ENCODE peak calls at places on chromosomes 6 and 20, in six cellular contexts. O is AG10803, J is cardiac muscle cell, B is ovary, D is uterus, H is esophagus squamous epithelium. I is an unnamed sample.

GRCh38 chr20:24017160-24017761 is 28.7 kb upstream of the GGTLC1 start:
- DNase-seq in J (no peak), D (no peak), B (no peak), O (no peak), H (no peak), I (no peak)

GRCh38 chr6:113381957-113382356 is 475.2 kb upstream of the MARCKS start:
- DNase-seq in H (no peak), O (peak; percentile 82), J (peak; percentile 18), D (no peak), B (no peak), I (peak; percentile 79)

GRCh38 chr6:167678102-167679101 is 148.3 kb upstream of the AFDN start:
- DNase-seq in O (no peak), D (no peak), H (no peak), B (peak; percentile 70), J (peak; percentile 81), I (peak; percentile 8)

GRCh38 chr6:122996797-122997520 is 924 bp downstream of the CLVS2 start:
- DNase-seq in H (no peak), O (no peak), B (no peak), J (no peak), D (no peak), I (no peak)

GRCh38 chr6:51959744-51960383 is 127.5 kb downstream of the PKHD1 start:
- DNase-seq in O (peak; percentile 59), H (no peak), J (peak; percentile 85), D (no peak), B (peak; percentile 56), I (peak; percentile 63)

GRCh38 chr6:106142876-106143431 is 56.8 kb downstream of the PRDM1 start:
- DNase-seq in J (no peak), B (no peak), H (no peak), O (no peak), D (no peak), I (no peak)

GRCh38 chr6:32843321-32843978 is 397 bp downstream of the PSMB8 start:
- DNase-seq in D (no peak), J (no peak), H (no peak), B (peak; percentile 65), O (no peak), I (peak; percentile 5)

GRCh38 chr20:62219992-62220665 is at the start of gene HRH3:
- DNase-seq in D (no peak), O (no peak), B (peak; percentile 73), J (peak; percentile 88), H (no peak), I (no peak)

GRCh38 chr6:43275782-43276179 is 22.3 kb upstream of the SLC22A7 start:
- DNase-seq in D (no peak), B (no peak), O (no peak), J (no peak), H (no peak), I (no peak)
- H3K4me3 ChIP-seq in D (peak overlapping the region; percentile 45), B (peak overlapping the region; percentile 29), O (no peak overlapping the region), J (peak overlapping the region; percentile 22), H (no peak overlapping the region), I (no peak overlapping the region)

DNA sequence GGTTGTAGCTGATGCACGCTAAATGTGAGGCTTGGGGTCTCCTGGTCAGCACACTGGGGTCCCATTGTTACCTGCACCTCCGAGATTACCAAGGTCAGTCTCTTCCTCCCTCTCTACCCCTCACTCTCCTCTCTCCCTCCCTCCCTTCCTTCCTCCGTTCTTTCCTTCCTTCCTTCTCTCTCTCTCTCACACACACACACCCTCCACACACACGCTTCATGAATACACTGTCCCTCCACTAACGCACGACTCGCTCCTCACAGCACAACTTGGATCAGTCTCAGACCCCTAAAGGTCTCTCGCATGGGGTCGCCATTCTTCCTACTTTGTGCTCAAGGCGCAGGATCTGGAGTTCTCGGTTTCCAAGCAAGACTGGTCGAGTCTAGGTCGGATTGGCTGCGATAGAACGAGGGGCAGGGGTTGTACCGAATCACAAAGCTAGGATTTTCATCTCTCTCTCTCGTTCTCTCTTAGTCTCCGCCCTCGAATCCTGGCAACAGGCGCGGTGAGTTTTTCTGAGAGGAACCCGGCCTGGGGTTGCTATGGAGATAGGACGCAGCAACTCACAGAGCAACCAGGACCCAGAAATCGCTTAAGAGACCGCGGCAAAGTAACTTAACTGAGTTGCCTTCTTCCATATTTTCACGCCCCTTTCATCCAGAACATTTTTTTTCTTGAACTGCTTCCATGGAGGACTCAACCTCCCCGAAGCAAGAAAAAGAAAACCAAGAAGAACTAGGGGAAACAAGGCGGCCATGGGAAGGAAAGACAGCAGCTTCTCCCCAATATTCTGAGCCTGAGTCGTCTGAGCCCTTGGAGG is at the start of gene RSPH4A:
- DNase-seq in B (peak; percentile 93), O (peak; percentile 92), J (peak; percentile 97), D (peak; percentile 94), H (peak; percentile 48), I (peak; percentile 96)
- TF ChIP-seq CTCF in B (no peak), O (peak; percentile 15), J (peak; percentile 43), D (no peak), H (peak; percentile 26), I (peak; percentile 23)

DNA sequence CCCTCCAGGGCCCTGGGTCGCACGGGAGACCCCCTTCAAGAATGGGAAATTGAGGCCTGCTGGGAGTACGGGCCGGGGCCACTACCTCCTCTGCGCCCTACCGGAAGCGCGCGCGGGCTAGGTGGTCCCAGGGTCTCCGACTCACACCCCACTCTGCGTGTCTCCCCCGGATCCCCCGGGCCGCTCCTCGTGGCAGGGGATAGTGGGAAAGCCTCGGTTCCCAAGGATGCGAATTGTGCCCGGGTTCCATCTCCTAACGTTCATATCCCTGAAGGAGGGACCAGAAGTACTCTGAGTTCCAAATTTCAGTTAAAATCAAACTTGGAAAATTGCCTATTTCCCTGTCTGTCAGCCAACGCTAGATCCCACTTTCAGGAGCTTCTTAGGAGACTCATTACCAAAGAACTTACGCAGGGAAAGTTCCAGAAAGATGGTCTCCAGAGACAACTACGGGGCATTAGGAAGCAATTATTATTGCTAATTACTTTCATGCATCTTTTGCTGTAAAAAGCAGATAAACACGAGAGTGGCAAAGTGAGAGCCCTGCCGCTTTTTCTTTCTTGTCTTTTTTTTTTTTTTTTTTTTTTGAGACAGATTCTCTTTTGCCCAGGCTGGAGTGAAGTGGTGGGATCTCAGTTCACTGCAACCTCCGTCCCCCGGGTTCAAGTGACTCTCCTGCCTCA is 858 bp downstream of the FAM83D start:
- DNase-seq in D (no peak), H (no peak), B (peak; percentile 36), O (peak; percentile 33), J (no peak), I (peak; percentile 27)
- H3K4me3 ChIP-seq in D (peak overlapping the region; percentile 39), H (peak overlapping the region; percentile 64), B (peak overlapping the region; percentile 48), O (peak overlapping the region; percentile 72), J (peak overlapping the region; percentile 54), I (peak overlapping the region; percentile 69)

DNA sequence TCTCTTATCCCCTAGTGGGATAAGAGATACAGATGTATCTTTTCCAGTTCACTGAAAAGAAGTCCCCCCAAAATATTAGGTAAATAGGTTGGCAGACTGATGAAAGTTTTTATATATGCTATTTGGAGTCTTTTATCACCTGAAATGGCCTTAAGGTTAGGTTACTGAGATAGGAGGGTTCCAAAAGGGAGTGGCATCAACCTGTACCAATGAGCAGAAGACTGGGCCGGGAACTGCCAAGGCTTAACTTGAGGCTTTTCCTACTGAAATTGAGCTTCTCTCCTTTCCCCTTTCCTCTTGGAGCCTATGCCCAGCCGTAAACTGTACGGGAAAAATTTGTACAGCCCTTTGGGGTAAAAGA is 42.0 kb downstream of the EIF2S2 start:
- DNase-seq in J (no peak), H (no peak), B (no peak), D (no peak), O (no peak), I (no peak)
- TF ChIP-seq CTCF in J (no peak), H (no peak), B (no peak), D (no peak), O (no peak), I (no peak)

GRCh38 chr20:9129756-9130155 is 60.9 kb downstream of the PLCB4 start:
- DNase-seq in D (no peak), B (no peak), J (no peak), H (no peak), O (no peak), I (no peak)
- H3K4me3 ChIP-seq in D (no peak overlapping the region), B (no peak overlapping the region), J (no peak overlapping the region), H (no peak overlapping the region), O (no peak overlapping the region), I (no peak overlapping the region)

GRCh38 chr6:136959471-136959891 is 37.4 kb downstream of the SLC35D3 start:
- DNase-seq in D (no peak), B (no peak), H (no peak), O (no peak), J (peak; percentile 61), I (no peak)

GRCh38 chr6:136958168-136958567 is 36.1 kb downstream of the SLC35D3 start:
- DNase-seq in B (no peak), O (no peak), J (no peak), D (no peak), H (no peak), I (no peak)

GRCh38 chr6:136952714-136953260 is 30.7 kb downstream of the SLC35D3 start:
- DNase-seq in J (no peak), D (no peak), H (no peak), B (no peak), O (no peak), I (no peak)

GRCh38 chr6:136955123-136955522 is 33.0 kb downstream of the SLC35D3 start:
- DNase-seq in J (no peak), D (no peak), H (no peak), B (no peak), O (no peak), I (no peak)

DNA sequence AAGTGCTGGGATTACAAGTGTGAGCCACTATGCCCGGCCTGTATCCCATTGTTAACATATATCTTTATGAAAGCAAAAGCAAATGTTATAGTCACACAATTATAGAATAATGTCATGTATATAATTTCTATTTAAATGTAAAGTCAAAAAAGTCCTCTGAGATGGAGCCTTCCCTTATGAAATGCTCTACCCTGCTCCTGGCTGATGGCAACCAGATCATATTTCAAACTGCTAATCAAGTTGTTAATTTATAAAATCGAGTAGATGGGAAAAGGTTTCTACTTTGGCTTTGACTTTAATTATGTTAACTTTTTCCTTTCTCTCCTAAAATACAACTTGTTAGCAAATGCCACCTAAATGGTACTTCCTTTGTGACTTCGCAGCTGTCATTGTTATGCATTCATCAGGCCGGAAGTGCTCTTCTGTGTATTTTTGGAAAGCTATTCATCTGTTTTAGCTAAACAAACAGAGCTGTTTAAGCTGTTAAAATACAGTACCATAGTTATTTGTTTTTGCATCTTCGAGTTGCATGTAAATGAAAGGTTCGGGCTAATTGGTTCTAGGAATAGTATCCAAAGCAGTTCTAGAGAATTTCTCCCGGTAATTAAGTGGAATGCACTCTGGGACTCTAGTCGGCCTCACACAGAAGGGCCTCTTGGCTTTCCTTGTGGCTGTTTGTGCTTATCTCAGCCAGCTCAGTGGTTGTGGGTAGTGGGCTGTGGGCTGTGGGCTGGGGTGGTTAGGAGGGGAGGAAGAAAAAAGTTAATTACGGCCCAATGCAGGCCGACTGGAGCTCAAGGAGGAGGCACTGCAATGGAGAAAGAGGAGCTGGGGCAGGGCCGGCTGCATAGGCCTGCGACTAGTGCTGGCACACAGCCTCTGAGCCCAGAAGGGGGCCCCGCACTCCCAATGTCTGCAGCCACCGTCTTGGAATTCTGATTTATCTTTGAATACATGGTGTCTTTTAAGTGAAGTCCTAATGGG is 34.8 kb downstream of the SLC35D3 start:
- DNase-seq in H (no peak), B (no peak), J (peak; percentile 67), O (no peak), D (no peak), I (no peak)
- TF ChIP-seq CTCF in H (no peak), B (no peak), J (no peak), O (no peak), D (no peak), I (no peak)

GRCh38 chr20:55160996-55161395 is 685.6 kb downstream of the DOK5 start:
- DNase-seq in O (peak; percentile 55), D (no peak), H (no peak), J (no peak), B (no peak), I (peak; percentile 85)
- H3K4me3 ChIP-seq in O (no peak overlapping the region), D (no peak overlapping the region), H (no peak overlapping the region), J (no peak overlapping the region), B (no peak overlapping the region), I (no peak overlapping the region)

I was measured in astrocyte of the spinal cord.